ENCODE peak calls at places on chromosome 15, in ten cellular contexts. N, T, A, X, E, R, F, L, V and U are unnamed samples.
A peak's percentile ranks its signal among the peaks of the same experiment; 100 is the strongest.

GRCh38 chr15:78727561-78727960 is 83.7 kb downstream of the ADAMTS7 start:
- DNase-seq in N (no peak), T (no peak), A (no peak), X (no peak), E (no peak), R (no peak), F (no peak), L (no peak), V (peak; percentile 15), U (no peak)

GRCh38 chr15:101440846-101441590 is 48.5 kb downstream of the PCSK6 start:
- DNase-seq in N (no peak), T (no peak), A (no peak), X (peak; percentile 35), E (no peak), R (no peak), F (no peak), L (no peak), V (no peak), U (no peak)

GRCh38 chr15:83283813-83284562 is 476 bp downstream of the BNC1 start:
- DNase-seq in N (peak; percentile 17), T (no peak), A (peak; percentile 55), X (no peak), E (no peak), R (no peak), F (no peak), L (no peak), V (peak; percentile 57), U (peak; percentile 66)

GRCh38 chr15:99722406-99722805 is 10.8 kb downstream of the LYSMD4 start:
- DNase-seq in N (no peak), T (no peak), A (no peak), X (no peak), E (no peak), R (no peak), F (no peak), L (no peak), V (no peak), U (no peak)

GRCh38 chr15:99252326-99252725 is 1.0 kb downstream of the LRRC28 start:
- DNase-seq in N (no peak), T (no peak), A (no peak), X (no peak), E (no peak), R (no peak), F (no peak), L (no peak), V (no peak), U (no peak)

GRCh38 chr15:85128636-85129035 is 147.0 kb downstream of the PDE8A start:
- DNase-seq in N (no peak), T (no peak), A (no peak), X (no peak), E (no peak), R (no peak), F (no peak), L (no peak), V (no peak), U (no peak)

GRCh38 chr15:70530035-70530499 is 233.3 kb downstream of the UACA start:
- DNase-seq in N (no peak), T (no peak), A (no peak), X (no peak), E (no peak), R (no peak), F (no peak), L (peak; percentile 38), V (no peak), U (no peak)

GRCh38 chr15:95931619-95932018 is 398.9 kb upstream of the NR2F2 start:
- DNase-seq in N (no peak), T (no peak), A (no peak), X (no peak), E (no peak), R (no peak), F (no peak), L (no peak), V (no peak), U (no peak)

GRCh38 chr15:101490922-101491738 is 1.6 kb upstream of the PCSK6 start:
- DNase-seq in N (no peak), T (no peak), A (no peak), X (no peak), E (no peak), R (no peak), F (no peak), L (no peak), V (no peak), U (no peak)

GRCh38 chr15:40082195-40082868 is 26.3 kb downstream of the BMF start:
- DNase-seq in N (no peak), T (no peak), A (no peak), X (no peak), E (no peak), R (no peak), F (no peak), L (no peak), V (no peak), U (no peak)

GRCh38 chr15:51751687-51752683 is 588 bp downstream of the TMOD2 start:
- DNase-seq in N (peak; percentile 57), T (peak; percentile 25), A (peak; percentile 52), X (peak; percentile 71), E (no peak), R (peak; percentile 8), F (peak; percentile 78), L (peak; percentile 41), V (peak; percentile 63), U (peak; percentile 40)

GRCh38 chr15:77052556-77052955 is 18.4 kb downstream of the TSPAN3 start:
- DNase-seq in N (no peak), T (no peak), A (no peak), X (no peak), E (no peak), R (no peak), F (no peak), L (no peak), V (no peak), U (no peak)

GRCh38 chr15:44427756-44428724 is 611 bp downstream of the CTDSPL2 start:
- DNase-seq in N (peak; percentile 77), T (peak; percentile 71), A (no peak), X (no peak), E (peak; percentile 21), R (no peak), F (no peak), L (no peak), V (peak; percentile 86), U (peak; percentile 60)

GRCh38 chr15:22258402-22259150 is 178.2 kb downstream of the OR4M2 start:
- DNase-seq in N (no peak), T (no peak), A (peak; percentile 73), X (no peak), E (no peak), R (no peak), F (peak; percentile 81), L (no peak), V (no peak), U (peak; percentile 82)

GRCh38 chr15:22257047-22257667 is 176.8 kb downstream of the OR4M2 start:
- DNase-seq in N (no peak), T (no peak), A (peak; percentile 56), X (no peak), E (no peak), R (no peak), F (peak; percentile 80), L (no peak), V (no peak), U (no peak)

GRCh38 chr15:22253676-22254408 is 173.5 kb downstream of the OR4M2 start:
- DNase-seq in N (no peak), T (no peak), A (no peak), X (no peak), E (no peak), R (no peak), F (peak; percentile 69), L (no peak), V (no peak), U (no peak)

GRCh38 chr15:22259881-22260421 is 179.6 kb downstream of the OR4M2 start:
- DNase-seq in N (no peak), T (no peak), A (no peak), X (no peak), E (no peak), R (no peak), F (no peak), L (no peak), V (no peak), U (no peak)

GRCh38 chr15:22257668-22258401 is 177.5 kb downstream of the OR4M2 start:
- DNase-seq in N (no peak), T (no peak), A (peak; percentile 56), X (no peak), E (no peak), R (no peak), F (peak; percentile 75), L (no peak), V (no peak), U (no peak)
- H3K9me3 ChIP-seq in N (no peaks in the 10 kb centered on the region), T (no peaks in the 10 kb centered on the region), A (no peaks in the 10 kb centered on the region), X (peaks cover 8% of the 10 kb centered on the region), E (peaks cover 9% of the 10 kb centered on the region), R (no peaks in the 10 kb centered on the region), F (no peaks in the 10 kb centered on the region), L (no peaks in the 10 kb centered on the region), V (peaks cover 43% of the 10 kb centered on the region), U (peaks cover 13% of the 10 kb centered on the region)

GRCh38 chr15:90162956-90163355 is 38.2 kb upstream of the SEMA4B start:
- DNase-seq in N (no peak), T (no peak), A (peak; percentile 13), X (no peak), E (no peak), R (no peak), F (no peak), L (no peak), V (no peak), U (no peak)
- H3K27ac ChIP-seq in N (no peak overlapping the region), T (no peak overlapping the region), A (no peak overlapping the region), X (no peak overlapping the region), E (no peak overlapping the region), R (no peak overlapping the region), F (no peak overlapping the region), L (no peak overlapping the region), V (no peak overlapping the region), U (no peak overlapping the region)

GRCh38 chr15:28974142-28974541 is 88.4 kb downstream of the APBA2 start:
- DNase-seq in N (no peak), T (no peak), A (no peak), X (no peak), E (no peak), R (peak; percentile 66), F (no peak), L (no peak), V (no peak), U (no peak)
- H3K4me1 ChIP-seq in N (no peaks in the 10 kb centered on the region), T (no peaks in the 10 kb centered on the region), A (no peaks in the 10 kb centered on the region), X (no peaks in the 10 kb centered on the region), E (peaks cover 14% of the 10 kb centered on the region), R (peaks cover 51% of the 10 kb centered on the region), F (no peaks in the 10 kb centered on the region), L (no peaks in the 10 kb centered on the region), V (peaks cover 11% of the 10 kb centered on the region), U (no peaks in the 10 kb centered on the region)

GRCh38 chr15:66883322-66883911 is 181.4 kb downstream of the SMAD6 start:
- DNase-seq in N (peak; percentile 83), T (peak; percentile 91), A (peak; percentile 84), X (peak; percentile 97), E (peak; percentile 98), R (no peak), F (peak; percentile 96), L (peak; percentile 86), V (peak; percentile 68), U (peak; percentile 58)
- H3K9me3 ChIP-seq in N (no peaks in the 10 kb centered on the region), T (no peaks in the 10 kb centered on the region), A (no peaks in the 10 kb centered on the region), X (no peaks in the 10 kb centered on the region), E (no peaks in the 10 kb centered on the region), R (no peaks in the 10 kb centered on the region), F (no peaks in the 10 kb centered on the region), L (no peaks in the 10 kb centered on the region), V (no peaks in the 10 kb centered on the region), U (no peaks in the 10 kb centered on the region)